ENCODE peak calls at places on chromosomes 11 and 22, in ten cellular contexts. One of them, this sample, is unnamed.

GRCh38 chr22:20531404-20532181 is 24.2 kb downstream of the MED15 start:
- DNase-seq in HEK293T: no peak
- DNase-seq in GDM1: no peak
- DNase-seq in T47D: peak
- DNase-seq in T-cell: no peak
- DNase-seq in EH: peak
- DNase-seq in NCI-H526 treated with DMSO at 0.1 percent for 48 hours: no peak
- DNase-seq in stimulated activated CD4-positive, alpha-beta T cell treated with anti-CD3 and anti-CD28 coated beads, Interleukin-1b, Interleukin-23, amount 100 ng/mL, for 24 hours: no peak
- DNase-seq in RWPE1: peak
- DNase-seq in renal cortical epithelial cell: peak
- DNase-seq in this sample: no peak

GRCh38 chr11:103622296-103622695 is 414.1 kb upstream of the DDI1 start:
- DNase-seq in HEK293T: no peak
- DNase-seq in EH: peak
- DNase-seq in T47D: no peak
- DNase-seq in RWPE1: no peak
- DNase-seq in stimulated activated CD4-positive, alpha-beta T cell treated with anti-CD3 and anti-CD28 coated beads, Interleukin-1b, Interleukin-23, amount 100 ng/mL, for 24 hours: no peak
- DNase-seq in GDM1: no peak
- DNase-seq in renal cortical epithelial cell: no peak
- DNase-seq in T-cell: no peak
- DNase-seq in NCI-H526 treated with DMSO at 0.1 percent for 48 hours: no peak
- DNase-seq in this sample: no peak

GRCh38 chr22:30712094-30712493 is 17.4 kb downstream of the OSBP2 start:
- DNase-seq in T47D: no peak
- DNase-seq in renal cortical epithelial cell: no peak
- DNase-seq in EH: no peak
- DNase-seq in HEK293T: no peak
- DNase-seq in T-cell: no peak
- DNase-seq in GDM1: no peak
- DNase-seq in stimulated activated CD4-positive, alpha-beta T cell treated with anti-CD3 and anti-CD28 coated beads, Interleukin-1b, Interleukin-23, amount 100 ng/mL, for 24 hours: no peak
- DNase-seq in NCI-H526 treated with DMSO at 0.1 percent for 48 hours: no peak
- DNase-seq in RWPE1: no peak
- DNase-seq in this sample: no peak

GRCh38 chr11:122155765-122156527 is 39.9 kb upstream of the BLID start:
- DNase-seq in NCI-H526 treated with DMSO at 0.1 percent for 48 hours: no peak
- DNase-seq in EH: no peak
- DNase-seq in GDM1: no peak
- DNase-seq in T47D: no peak
- DNase-seq in T-cell: no peak
- DNase-seq in RWPE1: no peak
- DNase-seq in stimulated activated CD4-positive, alpha-beta T cell treated with anti-CD3 and anti-CD28 coated beads, Interleukin-1b, Interleukin-23, amount 100 ng/mL, for 24 hours: no peak
- DNase-seq in HEK293T: no peak
- DNase-seq in renal cortical epithelial cell: no peak
- DNase-seq in this sample: no peak

GRCh38 chr22:46538816-46539163 is 1.4 kb upstream of the CELSR1 start:
- DNase-seq in HEK293T: no peak
- DNase-seq in NCI-H526 treated with DMSO at 0.1 percent for 48 hours: no peak
- DNase-seq in RWPE1: no peak
- DNase-seq in GDM1: no peak
- DNase-seq in T47D: peak
- DNase-seq in renal cortical epithelial cell: no peak
- DNase-seq in T-cell: no peak
- DNase-seq in EH: peak
- DNase-seq in stimulated activated CD4-positive, alpha-beta T cell treated with anti-CD3 and anti-CD28 coated beads, Interleukin-1b, Interleukin-23, amount 100 ng/mL, for 24 hours: no peak
- DNase-seq in this sample: no peak

GRCh38 chr11:33618363-33618735 is 82.3 kb downstream of the C11orf91 start:
- DNase-seq in T-cell: no peak
- DNase-seq in GDM1: no peak
- DNase-seq in NCI-H526 treated with DMSO at 0.1 percent for 48 hours: no peak
- DNase-seq in stimulated activated CD4-positive, alpha-beta T cell treated with anti-CD3 and anti-CD28 coated beads, Interleukin-1b, Interleukin-23, amount 100 ng/mL, for 24 hours: no peak
- DNase-seq in EH: no peak
- DNase-seq in HEK293T: no peak
- DNase-seq in T47D: no peak
- DNase-seq in RWPE1: no peak
- DNase-seq in renal cortical epithelial cell: no peak
- DNase-seq in this sample: no peak

GRCh38 chr22:50150161-50151129 is 20.1 kb upstream of the PANX2 start:
- DNase-seq in T47D: no peak
- DNase-seq in renal cortical epithelial cell: no peak
- DNase-seq in HEK293T: no peak
- DNase-seq in stimulated activated CD4-positive, alpha-beta T cell treated with anti-CD3 and anti-CD28 coated beads, Interleukin-1b, Interleukin-23, amount 100 ng/mL, for 24 hours: no peak
- DNase-seq in NCI-H526 treated with DMSO at 0.1 percent for 48 hours: no peak
- DNase-seq in T-cell: no peak
- DNase-seq in EH: no peak
- DNase-seq in GDM1: no peak
- DNase-seq in RWPE1: no peak
- DNase-seq in this sample: no peak

GRCh38 chr22:37647928-37648327 is 8.5 kb downstream of the SH3BP1 start:
- DNase-seq in EH: no peak
- DNase-seq in T47D: no peak
- DNase-seq in HEK293T: no peak
- DNase-seq in renal cortical epithelial cell: no peak
- DNase-seq in stimulated activated CD4-positive, alpha-beta T cell treated with anti-CD3 and anti-CD28 coated beads, Interleukin-1b, Interleukin-23, amount 100 ng/mL, for 24 hours: no peak
- DNase-seq in NCI-H526 treated with DMSO at 0.1 percent for 48 hours: no peak
- DNase-seq in RWPE1: no peak
- DNase-seq in T-cell: no peak
- DNase-seq in GDM1: no peak
- DNase-seq in this sample: no peak

GRCh38 chr11:117099681-117100080 is 1.5 kb upstream of the SIK3 start:
- DNase-seq in renal cortical epithelial cell: no peak
- DNase-seq in T-cell: no peak
- DNase-seq in T47D: no peak
- DNase-seq in HEK293T: no peak
- DNase-seq in stimulated activated CD4-positive, alpha-beta T cell treated with anti-CD3 and anti-CD28 coated beads, Interleukin-1b, Interleukin-23, amount 100 ng/mL, for 24 hours: no peak
- DNase-seq in RWPE1: no peak
- DNase-seq in EH: no peak
- DNase-seq in GDM1: no peak
- DNase-seq in NCI-H526 treated with DMSO at 0.1 percent for 48 hours: no peak
- DNase-seq in this sample: no peak

GRCh38 chr11:44518968-44519550 is 46.4 kb upstream of the CD82 start:
- DNase-seq in GDM1: no peak
- DNase-seq in RWPE1: no peak
- DNase-seq in EH: no peak
- DNase-seq in HEK293T: no peak
- DNase-seq in stimulated activated CD4-positive, alpha-beta T cell treated with anti-CD3 and anti-CD28 coated beads, Interleukin-1b, Interleukin-23, amount 100 ng/mL, for 24 hours: no peak
- DNase-seq in T-cell: no peak
- DNase-seq in T47D: no peak
- DNase-seq in NCI-H526 treated with DMSO at 0.1 percent for 48 hours: no peak
- DNase-seq in renal cortical epithelial cell: no peak
- DNase-seq in this sample: no peak

GRCh38 chr11:98003606-98004371 is 1017.0 kb upstream of the CNTN5 start:
- DNase-seq in RWPE1: no peak
- DNase-seq in GDM1: no peak
- DNase-seq in NCI-H526 treated with DMSO at 0.1 percent for 48 hours: no peak
- DNase-seq in stimulated activated CD4-positive, alpha-beta T cell treated with anti-CD3 and anti-CD28 coated beads, Interleukin-1b, Interleukin-23, amount 100 ng/mL, for 24 hours: no peak
- DNase-seq in HEK293T: no peak
- DNase-seq in T47D: no peak
- DNase-seq in renal cortical epithelial cell: no peak
- DNase-seq in EH: no peak
- DNase-seq in T-cell: no peak
- DNase-seq in this sample: no peak

GRCh38 chr22:35033635-35034296 is 32.2 kb upstream of the ISX start:
- DNase-seq in RWPE1: no peak
- DNase-seq in T47D: no peak
- DNase-seq in renal cortical epithelial cell: no peak
- DNase-seq in T-cell: no peak
- DNase-seq in EH: no peak
- DNase-seq in GDM1: no peak
- DNase-seq in stimulated activated CD4-positive, alpha-beta T cell treated with anti-CD3 and anti-CD28 coated beads, Interleukin-1b, Interleukin-23, amount 100 ng/mL, for 24 hours: no peak
- DNase-seq in HEK293T: no peak
- DNase-seq in NCI-H526 treated with DMSO at 0.1 percent for 48 hours: no peak
- DNase-seq in this sample: no peak

GRCh38 chr11:96037267-96037990 is 113.5 kb upstream of the MTMR2 start:
- DNase-seq in EH: peak
- DNase-seq in stimulated activated CD4-positive, alpha-beta T cell treated with anti-CD3 and anti-CD28 coated beads, Interleukin-1b, Interleukin-23, amount 100 ng/mL, for 24 hours: no peak
- DNase-seq in RWPE1: peak
- DNase-seq in renal cortical epithelial cell: peak
- DNase-seq in GDM1: no peak
- DNase-seq in HEK293T: peak
- DNase-seq in T47D: peak
- DNase-seq in T-cell: no peak
- DNase-seq in NCI-H526 treated with DMSO at 0.1 percent for 48 hours: peak
- DNase-seq in this sample: no peak